ENCODE peak calls at places on chromosomes 4 and X, in eight cellular contexts. One of them, this sample, is unnamed.

GRCh38 chr4:2915789-2916188 is 47.4 kb downstream of the NOP14 start:
- DNase-seq in H9: no peak
- DNase-seq in GM23248: no peak
- DNase-seq in testis: peak; percentile 9
- DNase-seq in mesenchymal stem cell: no peak
- DNase-seq in colonic mucosa: no peak
- DNase-seq in heart left ventricle: no peak
- DNase-seq in heart right ventricle: no peak
- DNase-seq in this sample: no peak

GRCh38 chr4:141180991-141181760 is 39.5 kb upstream of the ZNF330 start:
- DNase-seq in testis: no peak
- DNase-seq in GM23248: no peak
- DNase-seq in H9: no peak
- DNase-seq in heart left ventricle: no peak
- DNase-seq in mesenchymal stem cell: no peak
- DNase-seq in colonic mucosa: no peak
- DNase-seq in heart right ventricle: no peak
- DNase-seq in this sample: no peak

GRCh38 chr4:186627226-186627865 is 72.0 kb upstream of the MTNR1A start:
- DNase-seq in testis: no peak
- DNase-seq in H9: no peak
- DNase-seq in GM23248: peak; percentile 43
- DNase-seq in heart right ventricle: no peak
- DNase-seq in heart left ventricle: no peak
- DNase-seq in colonic mucosa: no peak
- DNase-seq in mesenchymal stem cell: peak; percentile 45
- DNase-seq in this sample: no peak

GRCh38 chr4:188403272-188403671 is 264.0 kb downstream of the TRIML1 start:
- DNase-seq in heart left ventricle: no peak
- DNase-seq in GM23248: no peak
- DNase-seq in H9: peak; percentile 56
- DNase-seq in colonic mucosa: no peak
- DNase-seq in mesenchymal stem cell: no peak
- DNase-seq in testis: no peak
- DNase-seq in heart right ventricle: no peak
- DNase-seq in this sample: no peak

GRCh38 chrX:30741545-30741944 is 88.3 kb downstream of the GK start:
- DNase-seq in mesenchymal stem cell: no peak
- DNase-seq in GM23248: no peak
- DNase-seq in heart right ventricle: no peak
- DNase-seq in H9: no peak
- DNase-seq in colonic mucosa: no peak
- DNase-seq in testis: no peak
- DNase-seq in heart left ventricle: no peak
- DNase-seq in this sample: no peak

GRCh38 chrX:19577181-19577810 is 62.0 kb upstream of the MAP3K15 start:
- DNase-seq in testis: no peak
- DNase-seq in GM23248: peak; percentile 36
- DNase-seq in heart left ventricle: no peak
- DNase-seq in heart right ventricle: no peak
- DNase-seq in colonic mucosa: no peak
- DNase-seq in H9: no peak
- DNase-seq in mesenchymal stem cell: no peak
- DNase-seq in this sample: no peak

GRCh38 chr4:186699298-186699697 is 24.4 kb downstream of the FAT1 start:
- DNase-seq in heart right ventricle: no peak
- DNase-seq in heart left ventricle: no peak
- DNase-seq in H9: no peak
- DNase-seq in testis: peak; percentile 52
- DNase-seq in colonic mucosa: no peak
- DNase-seq in mesenchymal stem cell: peak; percentile 44
- DNase-seq in GM23248: peak; percentile 24
- DNase-seq in this sample: no peak

GRCh38 chr4:133152801-133153526 is 3.9 kb downstream of the PCDH10 start:
- DNase-seq in H9: peak; percentile 22
- DNase-seq in testis: no peak
- DNase-seq in GM23248: peak; percentile 9
- DNase-seq in colonic mucosa: no peak
- DNase-seq in heart right ventricle: no peak
- DNase-seq in mesenchymal stem cell: peak; percentile 29
- DNase-seq in heart left ventricle: no peak
- DNase-seq in this sample: no peak

GRCh38 chrX:102154218-102154860 is 1.4 kb downstream of the BEX5 start:
- DNase-seq in H9: peak; percentile 43
- DNase-seq in heart left ventricle: no peak
- DNase-seq in GM23248: no peak
- DNase-seq in testis: peak; percentile 27
- DNase-seq in mesenchymal stem cell: no peak
- DNase-seq in colonic mucosa: peak; percentile 17
- DNase-seq in heart right ventricle: no peak
- DNase-seq in this sample: peak; percentile 2

GRCh38 chrX:49209434-49210251 is 9.7 kb upstream of the SYP start:
- DNase-seq in heart right ventricle: no peak
- DNase-seq in heart left ventricle: no peak
- DNase-seq in mesenchymal stem cell: no peak
- DNase-seq in colonic mucosa: no peak
- DNase-seq in H9: peak; percentile 73
- DNase-seq in GM23248: no peak
- DNase-seq in testis: no peak
- DNase-seq in this sample: no peak

GRCh38 chr4:68256284-68256683 is 10.8 kb upstream of the TMPRSS11B start:
- DNase-seq in GM23248: no peak
- DNase-seq in H9: no peak
- DNase-seq in heart left ventricle: no peak
- DNase-seq in testis: no peak
- DNase-seq in mesenchymal stem cell: peak; percentile 52
- DNase-seq in colonic mucosa: no peak
- DNase-seq in heart right ventricle: no peak
- DNase-seq in this sample: no peak

GRCh38 chr4:88758264-88758663 is 60.6 kb upstream of the NAP1L5 start:
- DNase-seq in heart left ventricle: no peak
- DNase-seq in GM23248: no peak
- DNase-seq in mesenchymal stem cell: no peak
- DNase-seq in H9: no peak
- DNase-seq in testis: no peak
- DNase-seq in heart right ventricle: no peak
- DNase-seq in colonic mucosa: no peak
- DNase-seq in this sample: no peak

DNA sequence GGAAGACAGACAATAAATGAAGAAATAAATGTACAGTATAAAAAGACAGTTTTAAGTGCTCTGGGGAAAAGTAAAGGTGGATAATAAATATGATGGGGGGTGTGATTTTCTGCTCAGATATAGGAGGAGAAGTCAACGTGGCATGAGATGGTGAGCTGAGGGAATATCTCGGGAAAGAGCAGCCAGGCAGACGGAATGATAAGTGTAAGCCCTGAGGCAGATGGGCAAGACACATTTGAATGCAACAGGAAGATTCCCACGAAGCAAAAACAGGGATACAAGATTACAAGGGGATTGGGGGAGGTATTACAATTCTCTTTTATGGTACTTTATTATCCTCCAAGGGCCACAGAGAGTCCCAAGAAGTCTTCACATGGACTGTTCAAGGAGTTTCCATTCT is 11.1 kb downstream of the ANXA3 start:
- DNase-seq in H9: no peak
- DNase-seq in testis: no peak
- DNase-seq in mesenchymal stem cell: no peak
- DNase-seq in heart left ventricle: no peak
- DNase-seq in colonic mucosa: no peak
- DNase-seq in GM23248: no peak
- DNase-seq in heart right ventricle: no peak
- DNase-seq in this sample: no peak
- H3K27ac ChIP-seq in H9: no peak overlapping the region
- H3K27ac ChIP-seq in testis: no peak overlapping the region
- H3K27ac ChIP-seq in mesenchymal stem cell: no peak overlapping the region
- H3K27ac ChIP-seq in heart left ventricle: no peak overlapping the region
- H3K27ac ChIP-seq in colonic mucosa: no peak overlapping the region
- H3K27ac ChIP-seq in GM23248: no peak overlapping the region
- H3K27ac ChIP-seq in heart right ventricle: no peak overlapping the region
- H3K27ac ChIP-seq in this sample: no peak overlapping the region

GRCh38 chr4:177281544-177281943 is 28.1 kb upstream of the NEIL3 start:
- DNase-seq in heart left ventricle: no peak
- DNase-seq in testis: no peak
- DNase-seq in heart right ventricle: no peak
- DNase-seq in mesenchymal stem cell: peak; percentile 42
- DNase-seq in GM23248: peak; percentile 34
- DNase-seq in H9: no peak
- DNase-seq in colonic mucosa: no peak
- DNase-seq in this sample: no peak
- H3K4me1 ChIP-seq in heart left ventricle: no peaks in the 10 kb centered on the region
- H3K4me1 ChIP-seq in testis: no peaks in the 10 kb centered on the region
- H3K4me1 ChIP-seq in heart right ventricle: no peaks in the 10 kb centered on the region
- H3K4me1 ChIP-seq in mesenchymal stem cell: no peaks in the 10 kb centered on the region
- H3K4me1 ChIP-seq in GM23248: peaks cover 12% of the 10 kb centered on the region
- H3K4me1 ChIP-seq in H9: no peaks in the 10 kb centered on the region
- H3K4me1 ChIP-seq in colonic mucosa: no peaks in the 10 kb centered on the region
- H3K4me1 ChIP-seq in this sample: no peaks in the 10 kb centered on the region

DNA sequence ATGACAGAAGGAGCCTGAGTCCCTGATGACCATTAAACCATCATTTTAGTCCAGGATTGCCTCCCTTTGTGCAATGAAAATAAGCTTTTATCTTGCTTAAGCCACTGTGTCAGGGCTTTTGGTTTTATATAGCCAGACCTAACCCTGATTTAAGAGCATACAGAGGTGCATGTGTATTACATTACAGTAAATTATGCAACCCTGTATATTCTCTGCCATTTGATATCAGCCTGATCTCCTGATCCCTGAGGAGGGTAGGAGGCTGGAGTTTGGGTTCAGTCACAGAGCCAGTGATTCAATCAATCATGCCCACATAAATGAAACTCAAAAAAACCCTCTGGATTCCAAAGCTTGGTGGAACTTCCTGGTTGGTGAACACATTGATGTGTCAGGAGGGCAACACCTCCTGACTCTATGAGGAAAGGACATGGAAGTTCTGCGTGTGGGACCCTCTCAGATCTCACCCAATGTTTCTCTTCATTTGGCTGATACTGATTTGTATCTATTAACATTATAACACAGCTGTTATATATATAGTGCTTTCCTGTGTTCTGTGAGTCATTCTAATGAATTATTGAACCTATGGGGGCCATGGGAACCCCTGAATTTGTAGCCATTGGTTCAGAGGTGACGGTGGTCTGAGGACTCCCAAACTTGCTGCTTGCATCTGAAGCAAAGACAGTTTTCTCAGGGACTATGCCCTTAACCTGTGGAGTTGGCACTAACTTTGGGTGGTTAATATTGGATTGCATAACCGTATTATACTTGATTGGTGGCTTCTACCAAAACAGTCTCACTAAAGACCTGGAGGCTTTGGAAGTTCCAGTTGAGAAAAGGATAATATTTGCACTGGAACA is 7.5 kb upstream of the KLHL8 start:
- DNase-seq in testis: no peak
- DNase-seq in colonic mucosa: no peak
- DNase-seq in H9: no peak
- DNase-seq in mesenchymal stem cell: no peak
- DNase-seq in GM23248: no peak
- DNase-seq in heart right ventricle: no peak
- DNase-seq in heart left ventricle: no peak
- DNase-seq in this sample: no peak
- H3K27ac ChIP-seq in testis: no peak overlapping the region
- H3K27ac ChIP-seq in colonic mucosa: peak overlapping the region; percentile 82
- H3K27ac ChIP-seq in H9: no peak overlapping the region
- H3K27ac ChIP-seq in mesenchymal stem cell: no peak overlapping the region
- H3K27ac ChIP-seq in GM23248: no peak overlapping the region
- H3K27ac ChIP-seq in heart right ventricle: no peak overlapping the region
- H3K27ac ChIP-seq in heart left ventricle: no peak overlapping the region
- H3K27ac ChIP-seq in this sample: no peak overlapping the region

GRCh38 chr4:81021526-81021944 is 9.0 kb upstream of the BMP3 start:
- DNase-seq in heart right ventricle: no peak
- DNase-seq in testis: no peak
- DNase-seq in GM23248: no peak
- DNase-seq in mesenchymal stem cell: no peak
- DNase-seq in heart left ventricle: no peak
- DNase-seq in H9: no peak
- DNase-seq in colonic mucosa: peak; percentile 63
- DNase-seq in this sample: no peak
- H3K4me1 ChIP-seq in heart right ventricle: no peaks in the 10 kb centered on the region
- H3K4me1 ChIP-seq in testis: no peaks in the 10 kb centered on the region
- H3K4me1 ChIP-seq in GM23248: no peaks in the 10 kb centered on the region
- H3K4me1 ChIP-seq in mesenchymal stem cell: no peaks in the 10 kb centered on the region
- H3K4me1 ChIP-seq in heart left ventricle: no peaks in the 10 kb centered on the region
- H3K4me1 ChIP-seq in H9: no peaks in the 10 kb centered on the region
- H3K4me1 ChIP-seq in colonic mucosa: no peaks in the 10 kb centered on the region
- H3K4me1 ChIP-seq in this sample: no peaks in the 10 kb centered on the region

DNA sequence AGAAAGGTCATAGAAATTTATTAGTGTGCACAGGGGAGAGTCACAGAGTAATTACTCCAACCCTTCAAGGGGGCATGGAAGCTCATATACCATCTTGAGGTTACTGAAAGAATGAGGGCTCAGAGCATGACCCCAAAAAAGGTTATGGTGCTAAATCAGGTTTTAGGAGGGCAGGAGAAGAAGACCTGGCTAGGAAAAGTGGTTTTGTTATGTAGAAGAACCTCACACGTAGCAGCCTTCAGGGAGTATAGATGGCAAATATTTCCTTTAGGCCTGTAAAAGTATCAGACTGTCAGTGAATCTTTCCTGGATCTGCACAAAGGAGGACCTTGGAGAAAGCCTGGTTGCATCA is 102.0 kb upstream of the PDE5A start:
- DNase-seq in heart right ventricle: no peak
- DNase-seq in colonic mucosa: no peak
- DNase-seq in mesenchymal stem cell: peak; percentile 44
- DNase-seq in H9: no peak
- DNase-seq in heart left ventricle: no peak
- DNase-seq in GM23248: peak; percentile 43
- DNase-seq in testis: no peak
- DNase-seq in this sample: no peak
- H3K27ac ChIP-seq in heart right ventricle: peak overlapping the region; percentile 68
- H3K27ac ChIP-seq in colonic mucosa: no peak overlapping the region
- H3K27ac ChIP-seq in mesenchymal stem cell: peak overlapping the region; percentile 69
- H3K27ac ChIP-seq in H9: no peak overlapping the region
- H3K27ac ChIP-seq in heart left ventricle: no peak overlapping the region
- H3K27ac ChIP-seq in GM23248: peak overlapping the region; percentile 48
- H3K27ac ChIP-seq in testis: no peak overlapping the region
- H3K27ac ChIP-seq in this sample: no peak overlapping the region